ENCODE peak calls at places on chromosomes 3 and 15, in four cellular contexts. P, Z, V and S are unnamed samples. For H3K9me3, the result is how much of the 10 kb centered on the place peaks cover.

GRCh38 chr15:27059610-27060202 is 88.7 kb downstream of the GABRG3 start:
- DNase-seq in P (no peak), V (peak), Z (no peak), S (no peak)

GRCh38 chr3:172536505-172536904 is 13.3 kb upstream of the TNFSF10 start:
- DNase-seq in Z (no peak), V (no peak), P (no peak), S (no peak)

GRCh38 chr3:190528721-190529120 is 14.8 kb downstream of the IL1RAP start:
- DNase-seq in V (no peak), Z (no peak), P (no peak), S (no peak)

GRCh38 chr3:194404365-194405140 is 5.5 kb upstream of the GP5 start:
- DNase-seq in V (peak), P (no peak), Z (no peak), S (no peak)

GRCh38 chr15:71437404-71437803 is 322.1 kb downstream of the THSD4 start:
- DNase-seq in P (no peak), V (no peak), Z (no peak), S (no peak)

GRCh38 chr15:70361891-70362290 is 264.2 kb upstream of the TLE3 start:
- DNase-seq in V (no peak), Z (no peak), P (no peak), S (no peak)

GRCh38 chr15:95152741-95153140 is 921.4 kb downstream of the MCTP2 start:
- DNase-seq in V (no peak), P (no peak), Z (no peak), S (no peak)

GRCh38 chr3:147410518-147411234 is 1.5 kb downstream of the ZIC1 start:
- DNase-seq in V (no peak), P (no peak), Z (no peak), S (no peak)

GRCh38 chr3:5016218-5017161 is 37.3 kb downstream of the BHLHE40 start:
- DNase-seq in V (peak), Z (no peak), P (no peak), S (no peak)

GRCh38 chr3:129623447-129624118 is 17.1 kb upstream of the PLXND1 start:
- DNase-seq in P (no peak), V (no peak), Z (peak), S (peak)

GRCh38 chr3:122324871-122325323 is at the start of gene CSTA:
- DNase-seq in V (no peak), Z (no peak), P (no peak), S (no peak)

GRCh38 chr15:49370782-49371181 is 52.3 kb upstream of the FGF7 start:
- DNase-seq in V (peak), P (no peak), Z (no peak), S (no peak)

GRCh38 chr3:63970596-63971468 is 52.5 kb downstream of the PSMD6 start:
- DNase-seq in P (no peak), Z (no peak), V (peak), S (no peak)

GRCh38 chr3:63264716-63265115 is 13.4 kb upstream of the SYNPR start:
- DNase-seq in P (no peak), V (no peak), Z (no peak), S (no peak)

GRCh38 chr3:192130534-192131132 is 596.7 kb downstream of the FGF12 start:
- DNase-seq in Z (peak), P (no peak), V (peak), S (peak)

GRCh38 chr3:163490119-163490518 is 1588.2 kb downstream of the SI start:
- DNase-seq in V (peak), P (no peak), Z (no peak), S (no peak)

GRCh38 chr3:42601898-42602581 is 1.6 kb downstream of the NKTR start:
- DNase-seq in Z (no peak), V (no peak), P (no peak), S (no peak)

GRCh38 chr3:68878322-68878721 is 54.0 kb downstream of the TAFA4 start:
- DNase-seq in Z (no peak), V (peak), P (no peak), S (no peak)

GRCh38 chr15:47715856-47716445 is 1.4 kb upstream of the SEMA6D start:
- DNase-seq in Z (no peak), P (no peak), V (no peak), S (no peak)

GRCh38 chr3:172357850-172358754 is 90.2 kb downstream of the GHSR start:
- DNase-seq in P (no peak), Z (no peak), V (no peak), S (no peak)

GRCh38 chr3:187247398-187247797 is 44.1 kb downstream of the MASP1 start:
- DNase-seq in V (no peak), Z (no peak), P (no peak), S (no peak)

GRCh38 chr3:193890036-193890897 is 245.7 kb upstream of the HES1 start:
- DNase-seq in Z (no peak), P (no peak), V (no peak), S (no peak)

GRCh38 chr3:146550743-146551510 is 6.5 kb upstream of the PLSCR1 start:
- DNase-seq in V (no peak), Z (no peak), P (no peak), S (no peak)

GRCh38 chr3:183081459-183082183 is 17.7 kb downstream of the MCCC1 start:
- DNase-seq in P (no peak), V (no peak), Z (no peak), S (no peak)

GRCh38 chr3:105960381-105960780 is 91.6 kb upstream of the CBLB start:
- DNase-seq in Z (no peak), P (no peak), V (no peak), S (no peak)

GRCh38 chr3:129607391-129608068 is 1.1 kb upstream of the PLXND1 start:
- DNase-seq in V (no peak), P (no peak), Z (no peak), S (no peak)

GRCh38 chr15:42494998-42495360 is 455 bp upstream of the SNAP23 start:
- DNase-seq in P (no peak), Z (no peak), V (no peak), S (no peak)

GRCh38 chr3:50602675-50603191 is 8.8 kb downstream of the CISH start:
- DNase-seq in V (no peak), P (no peak), Z (no peak), S (no peak)

GRCh38 chr3:16770021-16770420 is 114.7 kb upstream of the PLCL2 start:
- DNase-seq in V (peak), Z (no peak), P (no peak), S (no peak)

GRCh38 chr15:87633471-87633870 is 623.1 kb downstream of the NTRK3 start:
- DNase-seq in Z (no peak), P (no peak), V (no peak), S (no peak)

DNA sequence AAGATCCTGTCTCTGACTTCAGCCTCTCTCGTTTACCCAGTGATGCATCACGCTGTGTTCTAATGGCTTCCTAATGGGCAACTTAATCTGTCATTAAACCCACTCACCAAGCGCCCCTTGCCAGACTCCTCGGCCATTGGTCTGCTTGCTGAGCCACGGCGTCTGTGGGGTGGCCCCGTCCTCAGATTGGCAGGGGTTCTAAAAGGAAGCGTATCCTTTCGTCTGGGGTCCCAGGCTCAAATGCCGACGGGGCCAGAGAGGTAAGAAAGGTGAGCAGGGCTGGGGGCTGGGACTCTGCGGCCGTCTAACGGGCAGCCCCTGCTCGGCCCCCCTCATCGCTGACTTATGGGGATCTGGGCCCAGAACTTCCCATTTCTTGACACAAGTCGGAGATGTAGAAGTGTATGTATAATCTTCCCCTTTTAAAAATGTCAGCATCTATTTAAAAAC is 315.1 kb upstream of the PROK2 start:
- DNase-seq in V (peak), Z (no peak), P (no peak), S (no peak)
- H3K4me3 ChIP-seq in V (peak), Z (peak), P (no peak), S (no peak)

DNA sequence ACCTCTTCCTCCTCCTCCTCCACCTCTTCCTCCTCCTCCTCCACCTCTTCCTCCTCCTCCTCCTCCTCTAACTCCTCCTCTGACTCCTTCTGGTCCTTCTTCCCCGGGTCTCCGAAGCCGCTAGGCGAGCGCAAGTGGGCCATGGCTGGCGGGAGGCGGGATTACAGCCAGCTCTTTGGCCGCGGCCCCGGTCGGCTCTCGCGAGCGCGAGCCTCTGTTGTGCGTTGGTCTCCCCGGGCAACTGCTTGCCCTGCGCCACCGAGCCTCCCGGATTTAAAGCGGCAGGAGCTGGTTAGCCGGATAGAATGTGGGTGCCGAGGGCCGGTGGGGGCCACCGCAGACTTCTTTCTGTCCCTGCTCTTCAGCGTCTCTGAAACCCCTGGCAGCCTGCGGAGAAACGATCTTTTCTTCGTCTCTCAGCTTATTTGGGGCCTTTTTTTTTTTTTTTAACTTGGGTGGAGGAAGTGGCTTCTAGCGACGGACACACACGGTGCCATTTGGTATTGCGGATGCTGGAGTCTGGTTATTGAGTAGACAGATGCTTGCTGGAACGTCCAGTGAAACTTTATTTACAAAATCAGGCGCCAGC is at the start of gene ERICH6:
- DNase-seq in Z (peak), P (peak), V (peak), S (peak)
- TF ChIP-seq CTCF in Z (peak), P (no peak), V (peak), S (peak)

GRCh38 chr3:177622520-177622919 is 425.2 kb upstream of the TBL1XR1 start:
- DNase-seq in P (no peak), Z (no peak), V (no peak), S (no peak)

GRCh38 chr3:177629276-177629675 is 432.0 kb upstream of the TBL1XR1 start:
- DNase-seq in Z (no peak), V (no peak), P (no peak), S (no peak)

GRCh38 chr3:177622982-177623617 is 425.8 kb upstream of the TBL1XR1 start:
- DNase-seq in Z (no peak), P (no peak), V (no peak), S (no peak)

GRCh38 chr3:177624523-177625495 is 427.5 kb upstream of the TBL1XR1 start:
- DNase-seq in P (no peak), V (no peak), Z (no peak), S (no peak)

GRCh38 chr3:177626014-177626413 is 428.7 kb upstream of the TBL1XR1 start:
- DNase-seq in V (no peak), Z (no peak), P (no peak), S (no peak)
- H3K9me3 ChIP-seq in V (under half), Z (under half), P (under half), S (under half)

DNA sequence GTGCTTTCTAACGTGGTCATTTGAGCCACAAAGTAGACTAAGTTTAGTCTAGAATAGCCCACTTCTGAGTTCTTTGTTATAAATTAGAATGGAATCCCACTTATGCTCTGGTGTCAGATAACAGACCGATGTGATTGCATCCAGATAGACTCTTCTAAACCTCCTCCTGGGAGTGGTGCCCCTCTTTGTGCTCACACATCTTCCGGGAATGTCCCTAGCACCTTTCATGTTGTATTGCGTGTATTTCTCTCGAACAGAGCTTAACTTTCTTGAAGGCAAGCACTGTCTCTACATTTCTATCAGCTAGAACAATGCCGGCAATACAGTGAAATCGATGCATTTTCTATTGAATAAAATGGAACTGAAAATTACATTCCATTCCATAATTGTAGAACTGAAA is 23.0 kb downstream of the CP start:
- DNase-seq in V (peak), Z (no peak), P (no peak), S (no peak)
- H3K4me3 ChIP-seq in V (no peak), Z (no peak), P (no peak), S (no peak)

GRCh38 chr3:54146383-54147239 is 24.3 kb downstream of the CACNA2D3 start:
- DNase-seq in V (peak), Z (no peak), P (no peak), S (no peak)
- TF ChIP-seq CTCF in V (peak), Z (no peak), P (no peak), S (peak)

GRCh38 chr15:25240461-25241021 is 198.3 kb downstream of the UBE3A start:
- DNase-seq in P (peak), V (no peak), Z (no peak), S (no peak)
- H3K9me3 ChIP-seq in P (under half), V (under half), Z (under half), S (half or more)

DNA sequence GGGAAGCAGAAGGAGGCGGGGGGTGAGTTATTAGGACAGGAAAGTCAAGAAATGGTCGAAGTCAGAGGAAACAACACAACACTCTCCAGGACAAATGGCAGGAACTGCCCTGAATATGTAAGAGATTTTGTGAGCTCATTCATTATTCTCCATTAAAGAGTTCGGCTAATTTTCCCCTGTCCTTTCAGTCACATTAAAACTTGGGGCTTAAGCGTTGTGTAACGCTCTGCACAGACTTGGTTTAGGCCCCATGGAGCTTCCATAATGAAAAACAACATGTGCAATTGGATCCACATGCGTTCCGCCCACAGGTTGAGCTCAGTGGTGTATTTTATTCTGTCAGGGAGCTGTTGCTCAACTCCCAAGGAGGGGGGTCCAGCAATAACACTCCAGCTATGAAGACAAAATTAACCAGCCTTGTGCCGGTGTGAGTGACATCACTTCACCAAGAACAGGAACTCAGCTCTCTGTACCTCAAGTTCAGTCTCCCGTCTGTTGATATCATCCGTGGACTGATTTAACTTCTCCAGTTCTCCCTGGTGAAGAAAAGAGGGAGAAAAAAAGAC is 2.3 kb downstream of the SH3BP5 start:
- DNase-seq in Z (peak), V (no peak), P (peak), S (no peak)
- H3K4me3 ChIP-seq in Z (peak), V (no peak), P (peak), S (peak)

DNA sequence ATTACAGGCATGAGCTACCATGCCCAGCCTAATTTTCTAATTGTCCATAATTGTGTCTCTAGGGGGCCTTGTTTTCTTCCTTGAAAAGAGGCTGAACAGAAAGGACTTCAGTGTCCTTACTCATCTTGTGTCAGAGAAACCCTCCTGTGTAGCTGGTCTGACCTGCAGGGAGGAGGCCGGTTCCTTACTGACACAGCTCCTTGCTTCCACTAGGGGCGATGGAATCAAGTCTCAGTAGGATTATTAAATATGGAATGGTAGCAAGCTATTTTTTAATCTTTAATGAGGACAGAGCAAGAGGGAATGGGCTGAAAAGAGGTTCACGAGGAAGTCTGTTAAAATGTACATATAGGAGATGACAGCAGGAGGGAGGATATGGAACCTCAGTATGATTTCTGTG is 8.6 kb downstream of the LPCAT4 start:
- DNase-seq in V (no peak), P (no peak), Z (no peak), S (no peak)
- TF ChIP-seq CTCF in V (peak), P (no peak), Z (no peak), S (no peak)

DNA sequence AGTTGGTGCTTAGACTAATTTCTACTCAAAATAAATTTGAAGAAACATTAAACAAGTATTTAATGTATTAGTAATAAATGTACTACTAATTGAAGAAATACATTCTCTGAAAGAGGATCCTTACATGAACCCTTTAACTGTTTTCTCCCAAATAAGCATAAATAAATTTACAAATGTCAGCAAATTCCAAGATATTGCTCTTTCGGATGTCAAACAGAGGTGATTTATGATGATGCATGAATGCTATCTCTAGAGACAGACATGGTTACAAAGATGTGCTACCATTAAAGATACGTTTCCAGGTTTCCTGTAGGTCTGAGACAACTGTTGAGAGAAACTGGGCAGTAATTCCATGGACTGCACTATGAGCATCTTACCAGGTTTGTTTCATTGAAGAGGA is 629 bp downstream of the GABRR3 start:
- DNase-seq in V (no peak), Z (no peak), P (no peak), S (no peak)
- H3K9me3 ChIP-seq in V (under half), Z (under half), P (under half), S (under half)